ENCODE peak calls at places on chromosomes 11 and 22, in six cellular contexts. One of them, this sample, is unnamed.

GRCh38 chr11:91163619-91164451 is 941.0 kb upstream of the CHORDC1 start:
- DNase-seq in heart left ventricle: no peak
- DNase-seq in GM20000: no peak
- DNase-seq in GM13977: no peak
- DNase-seq in AG10803: no peak
- DNase-seq in astrocyte of the spinal cord: peak
- DNase-seq in this sample: no peak

GRCh38 chr22:17570851-17571631 is 7.7 kb downstream of the SLC25A18 start:
- DNase-seq in heart left ventricle: peak
- DNase-seq in GM20000: no peak
- DNase-seq in GM13977: no peak
- DNase-seq in AG10803: peak
- DNase-seq in astrocyte of the spinal cord: peak
- DNase-seq in this sample: no peak

GRCh38 chr11:61742391-61742790 is 10.0 kb upstream of the MYRF start:
- DNase-seq in heart left ventricle: no peak
- DNase-seq in GM20000: no peak
- DNase-seq in GM13977: no peak
- DNase-seq in AG10803: no peak
- DNase-seq in astrocyte of the spinal cord: no peak
- DNase-seq in this sample: no peak

GRCh38 chr11:33109242-33109641 is 52.0 kb downstream of the CSTF3 start:
- DNase-seq in heart left ventricle: no peak
- DNase-seq in GM20000: no peak
- DNase-seq in GM13977: no peak
- DNase-seq in AG10803: no peak
- DNase-seq in astrocyte of the spinal cord: no peak
- DNase-seq in this sample: no peak

GRCh38 chr22:45769569-45770210 is 98.1 kb downstream of the ATXN10 start:
- DNase-seq in heart left ventricle: no peak
- DNase-seq in GM20000: no peak
- DNase-seq in GM13977: no peak
- DNase-seq in AG10803: peak
- DNase-seq in astrocyte of the spinal cord: no peak
- DNase-seq in this sample: no peak

GRCh38 chr11:10628506-10629236 is 60.2 kb upstream of the LYVE1 start:
- DNase-seq in heart left ventricle: no peak
- DNase-seq in GM20000: no peak
- DNase-seq in GM13977: no peak
- DNase-seq in AG10803: no peak
- DNase-seq in astrocyte of the spinal cord: no peak
- DNase-seq in this sample: peak

GRCh38 chr11:60485987-60486386 is 6.6 kb upstream of the MS4A12 start:
- DNase-seq in heart left ventricle: no peak
- DNase-seq in GM20000: peak
- DNase-seq in GM13977: peak
- DNase-seq in AG10803: no peak
- DNase-seq in astrocyte of the spinal cord: no peak
- DNase-seq in this sample: peak

GRCh38 chr11:22730319-22730718 is 63.9 kb downstream of the GAS2 start:
- DNase-seq in heart left ventricle: no peak
- DNase-seq in GM20000: peak
- DNase-seq in GM13977: peak
- DNase-seq in AG10803: no peak
- DNase-seq in astrocyte of the spinal cord: no peak
- DNase-seq in this sample: no peak

GRCh38 chr11:118437736-118438125 is 1.4 kb downstream of the KMT2A start:
- DNase-seq in heart left ventricle: no peak
- DNase-seq in GM20000: peak
- DNase-seq in GM13977: no peak
- DNase-seq in AG10803: no peak
- DNase-seq in astrocyte of the spinal cord: no peak
- DNase-seq in this sample: no peak

GRCh38 chr22:47715866-47716578 is 953.6 kb downstream of the TBC1D22A start:
- DNase-seq in heart left ventricle: no peak
- DNase-seq in GM20000: no peak
- DNase-seq in GM13977: no peak
- DNase-seq in AG10803: no peak
- DNase-seq in astrocyte of the spinal cord: no peak
- DNase-seq in this sample: no peak

GRCh38 chr22:48750826-48751440 is 1076.7 kb downstream of the BRD1 start:
- DNase-seq in heart left ventricle: no peak
- DNase-seq in GM20000: no peak
- DNase-seq in GM13977: no peak
- DNase-seq in AG10803: no peak
- DNase-seq in astrocyte of the spinal cord: no peak
- DNase-seq in this sample: peak

DNA sequence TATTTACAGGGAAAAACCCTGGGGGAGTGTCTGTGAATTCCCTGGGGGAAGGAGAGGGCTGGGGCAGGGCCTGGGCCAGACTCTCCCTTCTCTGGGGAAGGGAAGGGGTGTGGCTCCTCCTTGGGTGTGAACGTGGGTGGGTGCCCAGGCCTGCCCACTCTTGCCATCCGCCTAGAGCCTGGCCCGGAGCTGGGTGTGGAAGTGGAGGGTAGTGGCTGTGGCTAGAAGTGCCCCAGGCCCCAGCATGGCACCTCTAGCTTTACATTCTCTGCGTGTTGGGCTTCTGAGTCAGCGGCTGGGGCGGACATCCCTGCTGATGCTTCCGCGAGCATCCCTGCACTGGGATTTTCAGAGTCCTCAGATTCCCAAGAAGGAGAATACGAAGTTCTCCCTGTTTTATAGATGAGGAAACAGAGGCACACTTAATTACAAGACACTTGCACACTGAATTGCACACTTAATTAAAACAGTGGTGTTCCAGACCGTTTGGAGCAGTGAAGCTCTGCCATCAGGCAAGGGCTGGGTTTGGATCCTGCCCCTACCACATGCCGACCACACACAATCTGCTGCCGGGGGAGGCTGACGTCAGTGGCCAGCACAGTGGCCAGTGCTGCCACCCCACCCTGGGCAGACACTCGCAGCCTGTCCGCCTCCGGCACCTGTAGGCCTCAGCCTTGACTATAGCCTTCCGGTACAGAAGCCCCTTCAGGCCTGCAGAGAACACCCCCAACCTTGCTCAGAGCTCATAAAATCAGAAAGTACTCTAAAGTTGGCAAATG is 7.6 kb downstream of the BAD start:
- DNase-seq in heart left ventricle: no peak
- DNase-seq in GM20000: no peak
- DNase-seq in GM13977: no peak
- DNase-seq in AG10803: peak
- DNase-seq in astrocyte of the spinal cord: peak
- DNase-seq in this sample: no peak
- TF ChIP-seq CTCF in heart left ventricle: no peak
- TF ChIP-seq CTCF in GM20000: no peak
- TF ChIP-seq CTCF in GM13977: no peak
- TF ChIP-seq CTCF in AG10803: no peak
- TF ChIP-seq CTCF in astrocyte of the spinal cord: no peak
- TF ChIP-seq CTCF in this sample: no peak

DNA sequence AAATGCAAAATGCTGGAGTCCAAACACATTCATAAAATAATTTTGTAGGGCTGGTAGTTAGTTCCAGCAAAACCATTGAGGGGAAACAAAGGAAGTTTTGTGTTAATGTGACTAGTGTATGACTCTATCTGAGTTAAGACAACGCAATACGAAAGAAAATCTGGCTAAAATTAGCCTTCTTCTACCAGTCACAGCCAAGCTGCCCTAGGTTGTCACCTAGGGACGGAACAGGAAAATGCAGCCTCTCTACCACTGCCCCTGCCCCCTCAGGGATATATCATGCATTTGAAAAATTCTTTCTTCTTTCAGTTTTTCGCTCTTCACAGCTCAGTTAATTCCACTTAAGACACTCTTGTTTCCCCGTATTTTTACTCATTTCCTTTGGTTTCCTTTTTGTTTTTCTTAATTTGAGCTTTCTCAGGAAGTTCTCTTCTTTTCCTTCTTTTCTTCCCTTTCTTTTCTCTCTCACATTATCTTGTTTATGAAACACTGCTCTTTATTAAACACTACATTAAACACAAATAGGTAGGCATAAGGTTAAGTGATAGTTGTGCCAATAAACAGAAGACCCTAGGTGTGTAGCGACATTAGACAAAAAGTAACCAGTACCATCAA is 30.6 kb downstream of the KIRREL3 start:
- DNase-seq in heart left ventricle: no peak
- DNase-seq in GM20000: no peak
- DNase-seq in GM13977: no peak
- DNase-seq in AG10803: peak
- DNase-seq in astrocyte of the spinal cord: peak
- DNase-seq in this sample: no peak
- TF ChIP-seq CTCF in heart left ventricle: peak
- TF ChIP-seq CTCF in GM20000: peak
- TF ChIP-seq CTCF in GM13977: no peak
- TF ChIP-seq CTCF in AG10803: peak
- TF ChIP-seq CTCF in astrocyte of the spinal cord: peak
- TF ChIP-seq CTCF in this sample: no peak

GRCh38 chr22:39577361-39577760 is 6.8 kb downstream of the CACNA1I start:
- DNase-seq in heart left ventricle: no peak
- DNase-seq in GM20000: no peak
- DNase-seq in GM13977: no peak
- DNase-seq in AG10803: no peak
- DNase-seq in astrocyte of the spinal cord: no peak
- DNase-seq in this sample: no peak
- TF ChIP-seq CTCF in heart left ventricle: no peak
- TF ChIP-seq CTCF in GM20000: no peak
- TF ChIP-seq CTCF in GM13977: no peak
- TF ChIP-seq CTCF in AG10803: no peak
- TF ChIP-seq CTCF in astrocyte of the spinal cord: no peak
- TF ChIP-seq CTCF in this sample: no peak

DNA sequence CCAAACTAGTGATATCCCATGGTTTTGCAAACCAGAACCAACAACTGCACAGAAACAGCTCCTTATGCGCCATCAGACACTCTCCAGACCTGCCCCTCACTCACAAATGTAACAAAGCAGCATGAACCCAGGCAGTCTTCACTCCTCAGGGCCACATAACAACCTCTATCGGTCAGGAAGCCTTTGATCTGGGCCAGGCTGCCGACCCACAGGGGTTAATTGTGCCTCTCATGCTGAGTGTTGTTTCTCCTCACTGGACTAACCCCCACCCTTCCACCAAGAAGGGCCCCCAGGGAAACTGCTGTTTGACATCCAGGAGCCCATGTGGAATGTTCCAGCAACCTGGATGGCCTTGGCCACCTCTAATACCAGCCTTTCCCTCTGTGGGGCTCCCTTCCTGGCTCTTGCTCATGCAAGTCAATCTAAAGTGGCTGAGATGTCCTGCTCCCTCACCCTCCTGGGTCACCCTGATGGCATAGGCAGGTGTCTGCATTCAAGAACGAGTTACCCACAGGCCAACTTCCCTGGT is 7.9 kb upstream of the RGL4 start:
- DNase-seq in heart left ventricle: no peak
- DNase-seq in GM20000: no peak
- DNase-seq in GM13977: no peak
- DNase-seq in AG10803: no peak
- DNase-seq in astrocyte of the spinal cord: no peak
- DNase-seq in this sample: no peak
- TF ChIP-seq CTCF in heart left ventricle: no peak
- TF ChIP-seq CTCF in GM20000: no peak
- TF ChIP-seq CTCF in GM13977: no peak
- TF ChIP-seq CTCF in AG10803: no peak
- TF ChIP-seq CTCF in astrocyte of the spinal cord: no peak
- TF ChIP-seq CTCF in this sample: no peak

GRCh38 chr11:9530901-9531625 is 42.4 kb upstream of the WEE1 start:
- DNase-seq in heart left ventricle: no peak
- DNase-seq in GM20000: no peak
- DNase-seq in GM13977: no peak
- DNase-seq in AG10803: no peak
- DNase-seq in astrocyte of the spinal cord: no peak
- DNase-seq in this sample: no peak
- TF ChIP-seq CTCF in heart left ventricle: no peak
- TF ChIP-seq CTCF in GM20000: no peak
- TF ChIP-seq CTCF in GM13977: no peak
- TF ChIP-seq CTCF in AG10803: no peak
- TF ChIP-seq CTCF in astrocyte of the spinal cord: no peak
- TF ChIP-seq CTCF in this sample: no peak

GRCh38 chr11:104129138-104129537 is 34.8 kb downstream of the PDGFD start:
- DNase-seq in heart left ventricle: no peak
- DNase-seq in GM20000: no peak
- DNase-seq in GM13977: no peak
- DNase-seq in AG10803: no peak
- DNase-seq in astrocyte of the spinal cord: no peak
- DNase-seq in this sample: no peak

GRCh38 chr11:104124979-104125378 is 39.0 kb downstream of the PDGFD start:
- DNase-seq in heart left ventricle: no peak
- DNase-seq in GM20000: no peak
- DNase-seq in GM13977: no peak
- DNase-seq in AG10803: no peak
- DNase-seq in astrocyte of the spinal cord: no peak
- DNase-seq in this sample: no peak

GRCh38 chr11:104130161-104130560 is 33.8 kb downstream of the PDGFD start:
- DNase-seq in heart left ventricle: no peak
- DNase-seq in GM20000: no peak
- DNase-seq in GM13977: no peak
- DNase-seq in AG10803: no peak
- DNase-seq in astrocyte of the spinal cord: no peak
- DNase-seq in this sample: no peak

GRCh38 chr11:104127828-104128227 is 36.1 kb downstream of the PDGFD start:
- DNase-seq in heart left ventricle: no peak
- DNase-seq in GM20000: no peak
- DNase-seq in GM13977: no peak
- DNase-seq in AG10803: peak
- DNase-seq in astrocyte of the spinal cord: no peak
- DNase-seq in this sample: no peak

DNA sequence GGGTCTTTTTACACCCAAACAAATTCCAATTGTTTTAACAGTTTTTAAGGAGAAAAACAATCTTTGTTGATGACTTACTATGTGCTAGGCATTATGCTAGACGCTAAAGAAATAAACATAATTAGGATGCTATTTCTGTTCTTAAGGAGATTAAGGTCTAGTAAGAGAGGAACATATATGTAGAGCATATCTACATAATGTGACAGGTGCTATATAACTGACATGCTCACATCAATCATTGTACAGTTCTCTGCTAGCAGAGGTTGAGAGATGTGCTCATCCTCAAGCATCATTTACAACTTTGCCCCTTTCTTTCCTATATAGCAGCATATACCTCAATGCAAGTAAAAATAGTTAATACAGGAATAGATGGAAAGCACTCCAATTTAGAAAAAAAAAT is 37.5 kb downstream of the PDGFD start:
- DNase-seq in heart left ventricle: no peak
- DNase-seq in GM20000: no peak
- DNase-seq in GM13977: no peak
- DNase-seq in AG10803: no peak
- DNase-seq in astrocyte of the spinal cord: no peak
- DNase-seq in this sample: no peak
- TF ChIP-seq CTCF in heart left ventricle: no peak
- TF ChIP-seq CTCF in GM20000: no peak
- TF ChIP-seq CTCF in GM13977: no peak
- TF ChIP-seq CTCF in AG10803: no peak
- TF ChIP-seq CTCF in astrocyte of the spinal cord: no peak
- TF ChIP-seq CTCF in this sample: no peak

GRCh38 chr22:40420341-40421081 is 50.1 kb downstream of the SGSM3 start:
- DNase-seq in heart left ventricle: no peak
- DNase-seq in GM20000: no peak
- DNase-seq in GM13977: no peak
- DNase-seq in AG10803: no peak
- DNase-seq in astrocyte of the spinal cord: no peak
- DNase-seq in this sample: no peak
- TF ChIP-seq CTCF in heart left ventricle: no peak
- TF ChIP-seq CTCF in GM20000: no peak
- TF ChIP-seq CTCF in GM13977: no peak
- TF ChIP-seq CTCF in AG10803: no peak
- TF ChIP-seq CTCF in astrocyte of the spinal cord: no peak
- TF ChIP-seq CTCF in this sample: no peak

This sample was measured in GM10248.